ENCODE peak calls at places on chromosome X, in eight cellular contexts. I, K, D, R, F, X, H and N are unnamed samples.

GRCh38 chrX:64204701-64205440 is 637 bp downstream of the AMER1 start:
- DNase-seq in I (peak), X (peak), R (peak), D (no peak), H (peak), F (no peak), K (no peak), N (peak)

GRCh38 chrX:15336023-15336413 is 695 bp upstream of the PIGA start:
- DNase-seq in D (peak), R (peak), I (peak), F (no peak), K (no peak), H (no peak), X (no peak), N (peak)

GRCh38 chrX:119481218-119481875 is 13.1 kb downstream of the SLC25A5 start:
- DNase-seq in I (no peak), X (peak), F (no peak), R (no peak), D (peak), H (no peak), K (no peak), N (no peak)

GRCh38 chrX:68940601-68941000 is 111.8 kb downstream of the EFNB1 start:
- DNase-seq in K (no peak), I (no peak), R (no peak), F (no peak), X (no peak), H (no peak), D (no peak), N (no peak)

GRCh38 chrX:25049347-25049746 is 33.6 kb upstream of the ARX start:
- DNase-seq in H (no peak), K (no peak), X (no peak), F (no peak), R (no peak), D (peak), I (no peak), N (peak)

GRCh38 chrX:65999563-66000148 is 40.2 kb downstream of the VSIG4 start:
- DNase-seq in H (no peak), D (no peak), R (peak), I (no peak), F (no peak), K (no peak), X (no peak), N (peak)

GRCh38 chrX:11944486-11944885 is 186.4 kb downstream of the MSL3 start:
- DNase-seq in X (no peak), R (peak), F (no peak), H (peak), I (peak), D (peak), K (no peak), N (peak)

GRCh38 chrX:2898861-2899512 is 30.2 kb downstream of the ARSD start:
- DNase-seq in K (no peak), H (no peak), D (no peak), F (no peak), R (no peak), I (no peak), X (peak), N (no peak)

GRCh38 chrX:151871244-151871643 is 41.4 kb upstream of the MAGEA4 start:
- DNase-seq in X (peak), F (no peak), K (peak), D (peak), R (no peak), I (peak), H (no peak), N (no peak)

DNA sequence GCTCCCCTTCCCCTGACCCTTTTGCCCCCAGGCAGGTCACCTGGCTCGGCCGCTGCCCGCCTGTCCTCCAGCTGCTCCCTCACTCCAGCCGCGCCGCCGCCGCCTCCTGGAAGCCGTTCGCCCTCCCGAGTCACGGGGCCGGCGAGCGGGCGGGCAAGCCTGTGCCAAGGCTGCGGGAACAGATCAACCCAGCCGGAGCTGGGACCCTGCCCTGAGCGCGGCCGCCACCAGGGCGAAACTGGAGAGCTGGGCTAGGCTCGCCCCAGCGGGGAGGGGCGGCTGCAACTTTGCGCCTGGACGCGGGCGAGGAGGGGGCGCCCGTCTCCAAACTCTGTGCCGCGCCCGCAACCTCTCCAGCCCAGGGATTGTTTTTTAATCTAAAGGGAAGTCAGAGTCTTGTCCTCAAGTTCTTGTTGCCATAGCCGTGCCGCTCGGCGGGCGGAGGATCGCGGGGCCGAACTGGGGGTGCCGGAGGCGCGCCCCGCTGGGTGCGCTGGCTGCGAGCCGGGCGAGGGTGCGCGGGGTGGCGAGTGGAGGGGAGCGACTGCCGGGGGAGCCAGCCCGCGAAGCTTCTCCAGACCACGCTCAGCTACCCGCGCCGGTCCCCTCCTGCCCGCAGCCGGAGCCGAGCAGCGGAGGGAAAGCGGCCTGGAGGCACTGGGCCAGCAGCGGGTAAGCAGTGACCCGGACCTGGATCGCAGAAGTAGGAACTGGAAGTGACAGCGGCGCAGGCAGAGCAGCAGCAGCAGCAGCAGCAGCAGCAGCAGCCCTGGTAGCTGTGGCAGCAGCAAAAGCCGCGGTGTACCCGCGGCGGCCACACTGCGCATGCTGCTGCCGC is 13.4 kb downstream of the ARHGEF6 start:
- DNase-seq in F (no peak), R (peak), X (peak), H (peak), K (no peak), I (peak), D (peak), N (peak)
- TF ChIP-seq POLR2A in F (peak), R (peak), X (no peak), H (no peak), K (no peak), I (no peak), D (no peak), N (no peak)

DNA sequence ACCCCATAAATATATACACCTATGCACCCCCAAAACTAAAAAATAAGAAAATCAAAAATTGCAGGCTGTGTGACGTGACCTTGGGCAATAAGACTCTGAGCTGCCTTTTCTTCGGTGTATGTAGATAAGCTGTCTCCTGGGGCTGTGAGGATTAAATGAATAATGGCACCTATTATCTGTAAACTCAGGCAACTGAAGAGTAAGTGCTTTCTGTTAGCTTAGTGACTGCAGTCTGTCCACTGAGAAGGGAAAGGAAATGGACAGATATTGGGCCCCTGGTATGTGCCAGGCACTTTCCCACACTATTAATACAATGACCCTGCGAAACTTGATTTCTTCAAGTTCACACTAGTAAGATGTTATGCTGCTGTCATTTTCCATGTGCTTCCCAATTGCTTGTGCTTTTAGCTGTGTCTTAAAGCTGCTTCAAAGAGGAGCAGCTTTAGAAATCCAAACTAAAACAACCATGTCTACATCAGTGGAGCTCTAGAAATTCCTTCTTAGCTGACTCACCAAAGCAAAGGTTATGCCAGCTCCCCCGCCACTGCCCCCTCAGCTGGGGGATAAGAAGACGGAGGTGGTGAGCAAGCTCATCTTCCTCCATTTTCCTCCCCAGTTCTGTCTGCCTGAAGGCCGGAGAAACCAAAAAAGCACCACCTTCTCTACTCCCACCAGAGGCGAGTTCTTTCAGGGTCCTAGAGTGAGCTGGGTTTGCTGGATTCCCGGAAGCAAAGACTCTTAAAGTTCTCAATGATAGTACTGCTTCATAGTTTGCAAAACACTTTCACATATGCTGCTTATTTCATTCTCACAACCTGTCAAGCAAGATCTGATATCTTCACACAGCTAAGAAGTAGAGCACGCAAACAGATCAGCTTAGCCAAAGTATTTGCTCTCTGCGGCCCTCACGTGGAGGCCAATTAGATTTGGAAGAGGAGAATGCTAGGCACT is 8.8 kb upstream of the DGAT2L6 start:
- DNase-seq in X (peak), H (no peak), F (no peak), R (peak), D (peak), I (peak), K (peak), N (peak)
- H3K4me3 ChIP-seq in X (no peak), H (no peak), F (no peak), R (no peak), D (no peak), I (no peak), K (peak), N (no peak)

DNA sequence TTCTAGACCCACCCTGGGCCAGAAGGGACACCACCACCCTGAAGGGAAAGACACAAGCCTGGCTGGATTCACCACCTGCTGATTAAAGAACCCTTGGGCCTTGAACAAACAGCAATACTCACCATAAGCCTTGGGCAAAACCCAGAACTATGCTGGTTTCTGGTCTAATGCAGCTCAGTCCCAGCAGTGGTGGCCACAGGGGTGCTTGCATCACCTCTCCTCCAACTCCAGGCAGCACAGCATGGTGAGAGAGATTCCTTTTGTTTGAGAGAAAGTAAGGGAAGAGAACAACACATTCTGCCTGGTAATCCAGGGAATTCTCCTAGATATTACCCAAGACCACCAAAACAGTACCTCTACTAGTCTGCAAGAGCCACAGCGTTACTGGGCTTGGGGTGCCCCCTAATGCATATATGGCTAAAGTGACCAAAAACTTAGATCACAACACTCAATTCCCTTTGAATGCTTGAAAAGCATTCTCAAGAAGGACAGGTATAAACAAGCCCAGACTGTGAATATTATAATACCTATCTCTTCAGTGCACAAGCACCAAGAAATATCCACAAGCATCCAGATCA is 25.7 kb downstream of the RNF128 start:
- DNase-seq in D (peak), H (no peak), X (no peak), I (no peak), F (no peak), R (no peak), K (no peak), N (peak)
- TF ChIP-seq MAX in D (no peak), H (no peak), X (no peak), I (no peak), F (no peak), R (no peak), K (no peak), N (no peak)

GRCh38 chrX:139932901-139933796 is at the start of gene ATP11C:
- DNase-seq in R (peak), I (peak), D (peak), K (peak), H (peak), F (peak), X (peak), N (peak)
- TF ChIP-seq POLR2A in R (peak), I (peak), D (peak), K (peak), H (no peak), F (peak), X (peak), N (peak)

GRCh38 chrX:40267334-40268118 is 169.8 kb upstream of the BCOR start:
- DNase-seq in H (no peak), R (no peak), K (no peak), D (no peak), F (peak), X (no peak), I (peak), N (peak)
- H3K4me3 ChIP-seq in H (peak), R (peak), K (peak), D (peak), F (peak), X (peak), I (peak), N (peak)

DNA sequence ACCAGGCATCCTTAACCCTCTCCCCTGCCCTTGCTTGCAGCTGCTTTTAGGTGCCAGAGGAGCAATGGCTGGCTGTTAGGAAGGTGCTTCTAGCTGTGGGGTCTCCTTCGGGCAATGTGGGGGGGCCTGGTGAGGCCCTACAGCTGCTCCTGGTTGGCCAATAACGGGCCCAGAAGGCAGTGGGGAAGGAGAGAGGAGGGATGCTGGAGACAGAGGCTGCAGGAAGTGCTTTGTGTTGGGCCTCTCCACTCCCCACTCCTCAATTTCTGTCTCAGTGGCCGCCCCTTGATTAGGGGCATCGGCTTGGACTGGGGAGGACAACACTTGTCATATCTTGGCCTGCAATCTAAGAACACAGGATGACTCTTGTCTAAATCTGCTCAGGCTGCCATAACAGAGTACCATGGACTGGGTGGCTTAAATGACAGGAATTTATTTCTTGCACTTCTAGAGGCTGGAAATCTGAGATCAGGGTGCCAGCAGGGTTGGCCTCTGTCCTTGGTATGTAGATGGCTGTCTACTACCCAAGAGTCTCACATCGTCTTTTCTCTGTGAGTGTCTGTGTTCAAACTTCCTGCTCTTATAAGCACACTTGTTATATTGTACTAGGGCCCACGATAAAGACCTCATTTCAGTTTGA is 374.3 kb downstream of the MID1IP1 start:
- DNase-seq in X (no peak), H (no peak), D (no peak), R (no peak), I (no peak), K (no peak), F (no peak), N (no peak)
- TF ChIP-seq MAX in X (no peak), H (no peak), D (no peak), R (no peak), I (no peak), K (no peak), F (no peak), N (no peak)

GRCh38 chrX:102654696-102655095 is 3.4 kb downstream of the GPRASP1 start:
- DNase-seq in X (no peak), F (no peak), H (no peak), K (no peak), I (no peak), D (no peak), R (no peak), N (no peak)

GRCh38 chrX:102659790-102660757 is 8.8 kb downstream of the GPRASP1 start:
- DNase-seq in K (no peak), I (peak), F (peak), H (peak), X (peak), R (peak), D (peak), N (peak)

GRCh38 chrX:102658551-102658950 is 7.3 kb downstream of the GPRASP1 start:
- DNase-seq in R (no peak), K (no peak), F (no peak), I (no peak), D (no peak), H (no peak), X (peak), N (no peak)
- TF ChIP-seq POLR2A in R (no peak), K (no peak), F (no peak), I (no peak), D (no peak), H (no peak), X (no peak), N (no peak)

DNA sequence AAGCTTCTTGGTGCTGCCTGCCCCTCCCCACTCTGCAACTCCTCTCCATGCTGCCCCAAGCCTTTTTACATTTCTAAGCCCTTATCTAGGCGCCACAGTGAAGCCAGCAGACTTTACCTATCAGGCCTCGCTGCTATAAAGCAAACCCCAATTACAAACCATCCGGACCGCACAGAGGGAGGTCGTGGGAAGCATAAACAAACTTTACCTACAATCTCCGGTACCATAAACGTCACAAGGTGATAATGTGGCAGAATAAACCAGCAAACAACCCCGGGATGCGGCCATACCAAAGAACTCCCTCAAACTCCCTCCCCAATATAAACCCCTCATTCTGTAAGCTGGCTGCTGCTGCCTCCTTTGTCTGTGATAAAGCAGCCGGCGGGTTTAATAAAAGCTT is 54.0 kb upstream of the ZCCHC13 start:
- DNase-seq in I (peak), D (peak), K (no peak), H (peak), X (no peak), R (no peak), F (no peak), N (no peak)
- H3K4me3 ChIP-seq in I (no peak), D (peak), K (no peak), H (no peak), X (no peak), R (no peak), F (no peak), N (no peak)

GRCh38 chrX:104565791-104566687 is at the start of gene IL1RAPL2:
- DNase-seq in R (peak), I (no peak), X (peak), F (no peak), D (peak), K (no peak), H (peak), N (no peak)
- TF ChIP-seq MAX in R (no peak), I (no peak), X (no peak), F (no peak), D (no peak), K (no peak), H (no peak), N (no peak)